ENCODE peak calls at places on chromosome 1, in six cellular contexts. L is mesendoderm, H is aorta, W is SJSA1, K is kidney, D is OCI-LY7. X is an unnamed sample.

GRCh38 chr1:52602328-52603300 is at the start of gene GPX7:
- DNase-seq in L (peak), H (peak), K (peak), W (peak), D (no peak), X (no peak)

GRCh38 chr1:230398856-230399255 is 27.3 kb downstream of the PGBD5 start:
- DNase-seq in D (no peak), W (no peak), H (no peak), L (no peak), K (no peak), X (no peak)

GRCh38 chr1:22749919-22750670 is 39.5 kb downstream of the EPHB2 start:
- DNase-seq in D (peak), W (peak), H (peak), K (no peak), L (peak), X (no peak)

GRCh38 chr1:173477286-173478098 is at the start of gene PRDX6:
- DNase-seq in H (peak), L (no peak), D (peak), W (peak), K (peak), X (peak)

GRCh38 chr1:9705337-9706098 is 54.0 kb downstream of the PIK3CD start:
- DNase-seq in H (no peak), K (no peak), D (no peak), L (no peak), W (peak), X (no peak)

GRCh38 chr1:8374356-8374755 is 56.4 kb downstream of the SLC45A1 start:
- DNase-seq in H (no peak), W (no peak), D (no peak), L (no peak), K (no peak), X (peak)

GRCh38 chr1:6275826-6276764 is 15.2 kb upstream of the GPR153 start:
- DNase-seq in D (no peak), H (peak), K (peak), L (peak), W (no peak), X (no peak)

GRCh38 chr1:180267761-180268555 is 37.9 kb downstream of the LHX4 start:
- DNase-seq in L (no peak), D (no peak), W (no peak), H (no peak), K (no peak), X (no peak)

GRCh38 chr1:207886227-207886626 is 24.7 kb downstream of the CD34 start:
- DNase-seq in H (no peak), L (no peak), D (no peak), W (no peak), K (no peak), X (no peak)

GRCh38 chr1:14340244-14340800 is 258.2 kb upstream of the KAZN start:
- DNase-seq in H (no peak), W (no peak), K (no peak), L (peak), D (no peak), X (no peak)

GRCh38 chr1:94765958-94766357 is 54.2 kb upstream of the SLC44A3 start:
- DNase-seq in K (no peak), D (no peak), L (no peak), W (no peak), H (no peak), X (no peak)

GRCh38 chr1:3508757-3509415 is 54.4 kb downstream of the ARHGEF16 start:
- DNase-seq in H (no peak), L (no peak), K (no peak), W (no peak), D (no peak), X (no peak)

GRCh38 chr1:25797939-25798338 is 2.1 kb upstream of the SELENON start:
- DNase-seq in H (no peak), L (peak), W (no peak), D (peak), K (no peak), X (peak)

GRCh38 chr1:25795227-25795626 is 4.8 kb upstream of the SELENON start:
- DNase-seq in W (no peak), K (no peak), D (no peak), L (no peak), H (no peak), X (no peak)

GRCh38 chr1:25796807-25797458 is 3.1 kb upstream of the SELENON start:
- DNase-seq in H (peak), D (peak), K (peak), W (peak), L (peak), X (peak)

GRCh38 chr1:25794325-25794724 is 5.7 kb upstream of the SELENON start:
- DNase-seq in D (no peak), L (no peak), W (no peak), H (no peak), K (no peak), X (peak)

GRCh38 chr1:25795955-25796806 is 3.8 kb upstream of the SELENON start:
- DNase-seq in D (no peak), K (no peak), W (no peak), H (no peak), L (no peak), X (no peak)
- H3K27ac ChIP-seq in D (no peak), K (peak), W (no peak), H (no peak), L (no peak), X (peak)

GRCh38 chr1:32335619-32335950 is 448 bp downstream of the MARCKSL1 start:
- DNase-seq in W (no peak), L (no peak), D (no peak), H (no peak), K (no peak), X (no peak)

GRCh38 chr1:32336963-32337675 is 1.1 kb upstream of the MARCKSL1 start:
- DNase-seq in L (no peak), W (no peak), H (peak), D (peak), K (peak), X (no peak)

GRCh38 chr1:32334864-32335618 is 992 bp downstream of the MARCKSL1 start:
- DNase-seq in L (peak), K (peak), D (peak), H (peak), W (peak), X (peak)

GRCh38 chr1:32337855-32338636 is 2.0 kb upstream of the MARCKSL1 start:
- DNase-seq in W (no peak), K (no peak), L (no peak), H (peak), D (no peak), X (no peak)

DNA sequence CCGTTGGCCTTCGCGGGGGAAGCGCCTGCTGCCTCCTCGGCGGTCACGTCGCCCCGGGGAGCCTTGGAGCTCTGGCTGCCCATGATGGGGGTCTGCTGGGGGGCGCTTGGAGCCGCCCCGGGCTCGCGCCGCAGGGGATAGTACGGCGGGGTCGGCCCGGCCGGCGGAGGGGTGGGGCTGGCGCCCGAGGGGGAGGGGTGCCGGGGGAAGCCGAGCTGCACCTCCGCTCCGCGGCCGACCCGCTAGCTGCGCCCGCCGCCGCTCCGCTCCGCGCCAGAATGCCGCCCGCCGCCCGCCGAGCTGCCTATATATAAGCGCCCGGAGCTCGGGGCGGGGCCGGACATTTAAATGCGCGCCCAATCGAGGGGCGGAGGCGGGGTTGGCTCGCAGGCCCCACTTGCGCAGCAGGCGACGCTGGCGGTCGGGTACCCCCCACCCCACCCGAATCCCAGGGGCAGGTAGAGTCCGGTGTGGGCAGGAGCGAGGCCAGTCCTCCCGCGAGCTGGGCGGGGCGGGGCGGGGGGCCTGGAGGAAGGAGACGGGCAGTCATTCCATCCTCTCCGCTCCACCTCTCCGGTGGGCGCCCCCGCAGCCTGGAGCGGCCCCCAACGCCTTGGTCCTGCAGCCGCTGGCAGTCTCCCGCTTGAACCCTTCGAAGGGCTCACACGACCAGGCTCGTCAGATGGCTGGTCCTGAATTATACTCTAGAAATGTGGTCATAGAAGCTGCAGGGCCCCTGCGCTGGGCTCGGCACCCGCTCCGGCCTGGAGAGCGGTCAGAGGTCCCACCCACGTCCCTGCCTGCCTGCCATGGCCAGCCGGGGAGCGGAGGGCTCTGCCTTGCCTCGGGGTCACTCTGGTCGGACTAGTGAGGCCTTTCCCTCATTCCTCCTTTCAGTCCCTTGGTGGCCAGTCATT is at the start of gene MARCKSL1:
- DNase-seq in L (peak), K (peak), W (peak), H (peak), D (peak), X (peak)
- H3K4me3 ChIP-seq in L (peak), K (peak), W (peak), H (peak), D (peak), X (peak)

DNA sequence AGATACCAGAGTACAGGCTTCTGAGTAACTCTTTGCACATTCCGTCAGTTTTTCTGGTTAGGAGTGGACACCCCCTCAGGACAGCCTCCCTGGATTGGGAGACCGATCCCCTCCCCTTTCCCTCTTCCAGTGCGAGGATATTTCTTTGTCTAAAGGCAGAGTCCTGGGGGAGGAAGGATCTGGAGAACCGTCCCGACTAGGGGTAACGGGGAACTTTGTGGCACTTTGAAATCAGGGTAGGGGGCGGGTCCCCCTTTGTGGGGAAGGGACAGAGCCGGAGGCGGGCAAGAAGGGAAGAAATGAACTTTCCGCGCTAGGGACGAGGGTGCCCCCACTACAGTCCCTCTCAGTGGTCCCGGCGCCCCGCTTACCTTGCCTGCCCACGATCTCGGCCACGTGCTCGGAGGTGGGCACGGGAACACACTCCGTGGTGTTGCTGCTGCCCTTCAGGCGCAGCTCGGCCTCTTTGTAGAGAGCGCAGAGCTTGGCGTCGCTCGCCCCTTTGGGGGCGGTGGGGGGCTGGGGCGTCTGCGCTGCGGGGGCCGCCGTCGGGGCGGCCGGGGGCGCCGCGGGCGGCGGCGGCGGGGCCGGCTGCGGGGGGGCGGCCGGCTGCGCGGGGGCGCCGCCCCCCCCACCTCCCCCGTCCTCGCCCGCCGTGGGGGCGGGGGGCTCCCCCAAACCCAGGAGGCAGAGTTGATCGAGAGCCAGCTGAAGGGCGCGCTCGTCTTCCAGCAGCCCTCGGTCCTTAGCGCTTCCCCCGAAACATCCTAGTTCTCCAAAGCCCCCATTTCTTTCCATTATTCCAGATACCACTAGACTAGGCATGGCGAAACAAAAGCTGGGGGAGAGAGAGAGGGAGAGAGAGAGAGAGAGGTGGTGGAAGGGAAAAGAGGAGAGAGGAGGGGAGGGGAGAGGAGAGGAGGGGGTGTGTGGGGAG is 823 bp downstream of the MEX3A start:
- DNase-seq in D (no peak), K (no peak), W (no peak), L (peak), H (no peak), X (no peak)
- H3K27ac ChIP-seq in D (no peak), K (no peak), W (no peak), L (peak), H (no peak), X (peak)

GRCh38 chr1:65471213-65471833 is 50.9 kb downstream of the LEPR start:
- DNase-seq in H (no peak), K (no peak), W (no peak), L (no peak), D (no peak), X (no peak)
- H3K4me3 ChIP-seq in H (no peak), K (no peak), W (no peak), L (no peak), D (no peak), X (no peak)

DNA sequence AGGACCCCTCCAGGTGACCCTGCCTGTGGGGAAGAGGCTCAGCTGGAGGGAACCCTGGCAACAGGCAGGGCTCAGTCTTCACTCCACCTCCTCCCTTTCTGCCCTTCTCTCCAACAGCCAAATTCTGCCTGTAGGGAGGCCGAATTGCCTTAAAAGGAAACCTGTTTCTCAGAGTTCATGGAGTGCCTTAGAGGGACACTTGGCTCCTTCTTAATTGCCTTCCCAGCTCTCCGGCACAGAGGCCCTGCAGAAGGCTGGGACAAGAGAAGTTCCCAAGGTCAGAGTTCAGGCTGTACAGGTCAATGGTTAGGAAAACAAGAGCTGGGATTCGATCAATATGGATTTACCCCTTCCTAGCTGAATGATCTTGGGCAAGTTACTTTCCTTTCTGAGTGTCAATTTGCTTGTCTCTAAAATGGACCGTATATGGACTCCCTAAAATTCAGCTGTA is 6.2 kb downstream of the CSRP1 start:
- DNase-seq in W (no peak), L (peak), D (no peak), H (peak), K (peak), X (no peak)
- H3K27ac ChIP-seq in W (peak), L (peak), D (no peak), H (peak), K (peak), X (no peak)

DNA sequence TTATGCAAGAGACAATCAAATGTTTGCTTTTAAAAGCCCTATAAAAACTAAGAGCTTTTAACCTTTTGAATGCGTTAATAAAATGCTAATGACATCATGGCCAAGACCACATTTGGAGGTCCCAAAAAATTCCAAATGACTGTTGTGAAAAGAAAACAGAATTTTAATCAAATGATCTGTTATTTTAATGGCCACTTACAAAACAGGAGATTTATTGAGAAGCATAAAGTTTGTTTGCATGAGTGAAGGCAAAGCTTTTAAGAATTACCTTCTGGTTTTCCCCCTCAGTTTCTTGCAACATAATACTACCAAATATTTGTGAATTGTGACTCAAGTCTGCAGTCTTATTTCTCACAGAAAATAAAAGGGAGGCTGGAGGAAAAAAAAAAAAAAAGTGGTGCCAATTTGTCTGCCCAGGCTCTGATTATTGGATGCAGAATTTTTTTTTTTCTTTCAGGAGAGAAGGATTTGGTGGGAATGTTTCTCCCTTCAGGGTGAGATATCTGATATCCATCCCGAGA is 60.7 kb downstream of the GORAB start:
- DNase-seq in D (no peak), W (no peak), K (no peak), H (no peak), L (no peak), X (no peak)
- H3K4me3 ChIP-seq in D (no peak), W (no peak), K (no peak), H (no peak), L (no peak), X (no peak)

GRCh38 chr1:41498391-41498790 is 13.9 kb upstream of the EDN2 start:
- DNase-seq in D (no peak), W (no peak), H (no peak), K (no peak), L (no peak), X (no peak)

GRCh38 chr1:41496080-41497055 is 11.9 kb upstream of the EDN2 start:
- DNase-seq in W (peak), K (peak), L (peak), D (no peak), H (peak), X (no peak)

GRCh38 chr1:41497056-41497440 is 12.6 kb upstream of the EDN2 start:
- DNase-seq in K (peak), H (no peak), W (no peak), D (no peak), L (no peak), X (no peak)

GRCh38 chr1:41498809-41499208 is 14.3 kb upstream of the EDN2 start:
- DNase-seq in D (no peak), K (peak), L (no peak), H (peak), W (peak), X (no peak)

DNA sequence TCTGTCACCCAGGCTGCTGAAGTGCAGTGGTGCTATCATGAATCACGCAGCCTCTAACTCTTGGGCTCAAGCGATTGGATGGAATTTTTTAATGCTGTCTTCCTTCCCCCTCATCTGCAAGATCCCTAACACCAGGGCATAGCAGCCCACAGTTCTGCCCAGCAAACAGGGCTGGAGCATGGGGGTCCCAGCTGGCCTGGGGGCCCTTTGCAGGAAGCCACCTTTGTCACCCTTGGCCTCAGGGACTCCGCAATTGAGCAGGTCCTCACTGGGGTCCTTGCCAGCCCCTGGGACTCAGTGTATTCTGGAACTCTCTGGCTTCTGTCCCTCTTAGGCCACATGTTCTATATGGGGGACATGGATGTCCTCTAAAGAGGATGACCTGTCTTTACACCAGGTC is 13.1 kb upstream of the EDN2 start:
- DNase-seq in W (no peak), L (no peak), D (no peak), K (peak), H (no peak), X (no peak)
- H3K27ac ChIP-seq in W (peak), L (no peak), D (no peak), K (no peak), H (no peak), X (no peak)

GRCh38 chr1:218376722-218377121 is 31.6 kb downstream of the TGFB2 start:
- DNase-seq in H (no peak), L (no peak), W (no peak), D (no peak), K (no peak), X (no peak)
- H3K4me3 ChIP-seq in H (no peak), L (no peak), W (peak), D (no peak), K (no peak), X (no peak)

DNA sequence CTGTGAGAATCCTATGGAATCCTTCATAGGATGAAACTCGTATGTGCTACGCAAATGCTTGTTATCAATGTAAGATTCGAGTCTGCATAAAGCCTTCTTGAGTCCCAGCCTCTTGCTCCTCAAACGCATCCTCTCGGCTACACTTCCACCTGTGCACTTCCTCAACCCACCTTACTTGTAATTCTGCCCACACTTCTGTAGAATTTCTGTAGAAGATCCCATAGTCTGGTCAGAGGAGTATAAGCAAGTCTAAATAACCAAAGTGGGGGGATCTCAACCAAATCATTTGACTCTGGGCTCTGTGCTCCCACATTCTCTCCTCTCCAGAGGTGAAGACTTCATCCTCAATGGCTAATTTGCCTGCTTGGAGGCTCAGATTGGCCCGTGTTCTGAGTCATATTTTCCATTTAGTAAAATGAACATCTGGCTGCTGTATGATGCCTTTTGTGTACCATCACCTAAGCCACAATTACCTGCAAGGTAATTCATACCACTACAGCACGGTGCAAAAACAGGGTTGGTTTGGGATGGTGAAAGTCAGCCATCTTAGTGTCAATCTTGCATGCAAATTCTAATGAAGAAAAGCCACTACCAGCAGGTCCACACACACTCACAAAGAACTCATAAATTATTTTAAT is 63.2 kb downstream of the ITPKB start:
- DNase-seq in W (no peak), L (no peak), D (peak), H (no peak), K (no peak), X (no peak)
- H3K27ac ChIP-seq in W (no peak), L (no peak), D (peak), H (no peak), K (peak), X (no peak)

X was measured in WERI-Rb-1.